ENCODE peak calls at places on chromosome 5, in ten cellular contexts. I is colonic mucosa, X is neuronal stem cell, P is GM23248, C is neural progenitor cell, U is small intestine, W is esophagus muscularis mucosa, L is right lobe of liver, H is ovary, O is mammary epithelial cell. A is an unnamed sample.

GRCh38 chr5:126947146-126948010 is 83.0 kb downstream of the MARCHF3 start:
- DNase-seq in I (no peak), X (no peak), P (no peak), C (no peak), U (no peak), W (no peak), L (no peak), H (no peak), O (no peak), A (no peak)

GRCh38 chr5:138054863-138055558 is 22.1 kb upstream of the FAM13B start:
- DNase-seq in I (no peak), X (peak; percentile 23), P (no peak), C (peak; percentile 63), U (peak; percentile 30), W (no peak), L (no peak), H (peak; percentile 21), O (peak; percentile 26), A (no peak)

GRCh38 chr5:90390933-90391332 is 18.6 kb downstream of the CETN3 start:
- DNase-seq in I (no peak), X (no peak), P (no peak), C (no peak), U (no peak), W (no peak), L (no peak), H (no peak), O (no peak), A (no peak)

GRCh38 chr5:10594591-10595210 is 30.8 kb downstream of the ANKRD33B start:
- DNase-seq in I (no peak), X (no peak), P (no peak), C (no peak), U (no peak), W (no peak), L (no peak), H (no peak), O (no peak), A (no peak)

GRCh38 chr5:151144275-151144674 is 13.3 kb downstream of the ANXA6 start:
- DNase-seq in I (no peak), X (no peak), P (no peak), C (no peak), U (no peak), W (no peak), L (no peak), H (no peak), O (no peak), A (no peak)

GRCh38 chr5:42426036-42426435 is 2.8 kb downstream of the GHR start:
- DNase-seq in I (no peak), X (no peak), P (no peak), C (no peak), U (no peak), W (no peak), L (no peak), H (no peak), O (no peak), A (no peak)

GRCh38 chr5:134555889-134556311 is 30.4 kb downstream of the JADE2 start:
- DNase-seq in I (no peak), X (peak; percentile 39), P (peak; percentile 82), C (peak; percentile 68), U (no peak), W (no peak), L (no peak), H (peak; percentile 33), O (peak; percentile 38), A (peak; percentile 84)

GRCh38 chr5:172114875-172115422 is 73.1 kb downstream of the STK10 start:
- DNase-seq in I (peak; percentile 49), X (no peak), P (no peak), C (no peak), U (peak; percentile 30), W (no peak), L (peak; percentile 63), H (no peak), O (no peak), A (no peak)

DNA sequence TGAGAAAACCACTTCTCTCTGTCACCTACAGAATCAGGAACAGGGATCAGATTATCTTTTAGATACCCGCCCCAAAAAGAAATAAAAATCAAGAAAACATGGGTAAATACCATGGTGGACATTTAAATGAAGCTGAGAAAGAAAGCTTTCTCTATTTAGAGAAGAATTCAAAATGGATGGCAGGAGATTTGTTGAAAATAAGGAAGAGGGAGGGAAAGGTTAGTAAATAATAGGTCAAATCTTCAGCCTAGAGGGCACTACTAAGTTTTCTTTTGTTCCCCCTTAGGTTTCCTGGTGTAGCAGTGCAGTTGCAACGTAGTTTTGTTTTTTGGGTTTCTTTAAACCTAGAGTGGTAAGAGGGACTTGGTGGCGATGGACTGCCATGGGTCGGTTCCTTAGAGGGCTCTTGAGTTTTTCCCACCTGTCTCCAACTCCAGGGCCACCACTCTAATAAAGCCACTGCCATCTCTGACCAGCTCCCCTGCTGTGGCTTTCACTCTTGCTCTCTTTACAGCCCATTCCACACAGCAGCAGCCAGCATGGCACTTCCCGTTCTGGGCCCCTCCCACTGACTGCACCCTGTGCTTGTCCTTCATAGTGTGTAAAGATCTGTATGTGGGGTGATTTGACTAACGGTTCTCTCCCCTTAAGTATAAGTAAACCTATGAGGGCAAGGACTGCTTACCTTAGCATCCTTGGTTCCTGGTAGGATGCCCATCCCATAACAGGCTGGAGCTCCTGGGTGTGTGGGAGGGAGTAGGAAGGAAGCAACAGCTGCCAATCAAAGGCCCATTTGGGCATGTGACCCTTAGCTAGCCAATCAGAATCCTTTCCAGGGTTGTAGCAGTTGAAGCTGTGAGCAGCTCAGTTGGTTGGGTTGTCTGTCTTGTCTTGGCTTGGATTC is 118.3 kb downstream of the SLC1A3 start:
- DNase-seq in I (peak; percentile 46), X (no peak), P (no peak), C (no peak), U (peak; percentile 33), W (no peak), L (peak; percentile 39), H (no peak), O (no peak), A (peak; percentile 52)
- H3K27ac ChIP-seq in I (peak overlapping the region; percentile 27), X (no peak overlapping the region), P (no peak overlapping the region), C (no peak overlapping the region), U (peak overlapping the region; percentile 63), W (no peak overlapping the region), L (no peak overlapping the region), H (no peak overlapping the region), O (no peak overlapping the region), A (no peak overlapping the region)

GRCh38 chr5:149367249-149367971 is 9.6 kb downstream of the PCYOX1L start:
- DNase-seq in I (peak; percentile 74), X (peak; percentile 81), P (peak; percentile 79), C (peak; percentile 91), U (peak; percentile 62), W (no peak), L (peak; percentile 52), H (peak; percentile 53), O (peak; percentile 54), A (peak; percentile 83)

GRCh38 chr5:149370878-149371277 is 8.2 kb downstream of the IL17B start:
- DNase-seq in I (no peak), X (no peak), P (peak; percentile 14), C (no peak), U (no peak), W (no peak), L (no peak), H (no peak), O (no peak), A (no peak)

GRCh38 chr5:149365418-149365817 is 7.6 kb downstream of the PCYOX1L start:
- DNase-seq in I (no peak), X (no peak), P (peak; percentile 16), C (no peak), U (no peak), W (no peak), L (no peak), H (no peak), O (no peak), A (no peak)

GRCh38 chr5:149366169-149366750 is 8.4 kb downstream of the PCYOX1L start:
- DNase-seq in I (no peak), X (no peak), P (no peak), C (no peak), U (no peak), W (no peak), L (no peak), H (no peak), O (no peak), A (no peak)

GRCh38 chr5:149367972-149368645 is 10.3 kb downstream of the PCYOX1L start:
- DNase-seq in I (no peak), X (no peak), P (no peak), C (no peak), U (no peak), W (no peak), L (no peak), H (no peak), O (no peak), A (no peak)
- H3K4me3 ChIP-seq in I (no peak overlapping the region), X (no peak overlapping the region), P (no peak overlapping the region), C (no peak overlapping the region), U (no peak overlapping the region), W (peak overlapping the region; percentile 14), L (no peak overlapping the region), H (no peak overlapping the region), O (no peak overlapping the region), A (no peak overlapping the region)

GRCh38 chr5:3786165-3786564 is 190.5 kb downstream of the IRX1 start:
- DNase-seq in I (no peak), X (no peak), P (no peak), C (no peak), U (no peak), W (no peak), L (no peak), H (no peak), O (no peak), A (no peak)
- H3K27ac ChIP-seq in I (no peak overlapping the region), X (no peak overlapping the region), P (no peak overlapping the region), C (no peak overlapping the region), U (no peak overlapping the region), W (no peak overlapping the region), L (no peak overlapping the region), H (no peak overlapping the region), O (no peak overlapping the region), A (no peak overlapping the region)

GRCh38 chr5:55143624-55144023 is 16.3 kb upstream of the GPX8 start:
- DNase-seq in I (no peak), X (no peak), P (no peak), C (no peak), U (peak; percentile 55), W (peak; percentile 8), L (peak; percentile 40), H (no peak), O (no peak), A (no peak)

GRCh38 chr5:55141945-55142690 is 17.9 kb upstream of the GPX8 start:
- DNase-seq in I (no peak), X (no peak), P (no peak), C (no peak), U (peak; percentile 29), W (peak; percentile 83), L (no peak), H (no peak), O (no peak), A (peak; percentile 4)

GRCh38 chr5:55149396-55149795 is 10.6 kb upstream of the GPX8 start:
- DNase-seq in I (no peak), X (no peak), P (no peak), C (no peak), U (no peak), W (peak; percentile 55), L (no peak), H (no peak), O (no peak), A (no peak)

GRCh38 chr5:55146543-55147151 is 13.3 kb upstream of the GPX8 start:
- DNase-seq in I (peak; percentile 82), X (peak; percentile 84), P (peak; percentile 85), C (peak; percentile 90), U (peak; percentile 83), W (peak; percentile 92), L (peak; percentile 66), H (peak; percentile 36), O (peak; percentile 77), A (peak; percentile 91)

GRCh38 chr5:55146080-55146479 is 13.9 kb upstream of the GPX8 start:
- DNase-seq in I (no peak), X (no peak), P (no peak), C (no peak), U (no peak), W (no peak), L (no peak), H (no peak), O (no peak), A (peak; percentile 46)
- H3K4me3 ChIP-seq in I (no peak overlapping the region), X (no peak overlapping the region), P (no peak overlapping the region), C (no peak overlapping the region), U (no peak overlapping the region), W (no peak overlapping the region), L (no peak overlapping the region), H (no peak overlapping the region), O (no peak overlapping the region), A (no peak overlapping the region)

A was measured in A673.